ENCODE peak calls at places on chromosomes 12 and 14, in four cellular contexts. K is K562, Y is WTC11, R is HepG2. B is an unnamed sample.

GRCh38 chr12:50947932-50948331 is 4.4 kb upstream of the HIGD1C start:
- DNase-seq in K (no peak), Y (no peak), R (no peak), B (no peak)

GRCh38 chr14:89466939-89467338 is 49.9 kb upstream of the FOXN3 start:
- DNase-seq in K (no peak), Y (no peak), R (no peak), B (no peak)

GRCh38 chr14:34436118-34436905 is 25.7 kb downstream of the SPTSSA start:
- DNase-seq in K (no peak), Y (no peak), R (peak), B (no peak)

GRCh38 chr12:53231859-53232640 is at the start of gene RARG:
- DNase-seq in K (peak), Y (peak), R (no peak), B (no peak)

GRCh38 chr14:55051165-55051425 is 352 bp upstream of the MAPK1IP1L start:
- DNase-seq in K (no peak), Y (no peak), R (no peak), B (no peak)

GRCh38 chr12:51390457-51391046 is 654 bp downstream of the GALNT6 start:
- DNase-seq in K (no peak), Y (no peak), R (no peak), B (no peak)

GRCh38 chr12:5507944-5508343 is 76.0 kb downstream of the NTF3 start:
- DNase-seq in K (no peak), Y (no peak), R (no peak), B (no peak)

GRCh38 chr12:102539651-102540553 is 59.5 kb upstream of the IGF1 start:
- DNase-seq in K (no peak), Y (no peak), R (peak), B (no peak)

GRCh38 chr12:26749781-26750180 is 83.2 kb downstream of the ITPR2 start:
- DNase-seq in K (no peak), Y (no peak), R (no peak), B (no peak)

GRCh38 chr14:32697114-32697513 is 241.6 kb upstream of the NPAS3 start:
- DNase-seq in K (no peak), Y (no peak), R (no peak), B (no peak)

GRCh38 chr14:80202888-80203562 is 8.3 kb downstream of the DIO2 start:
- DNase-seq in K (peak), Y (peak), R (peak), B (no peak)

GRCh38 chr12:95169368-95169767 is 47.9 kb downstream of the FGD6 start:
- DNase-seq in K (peak), Y (no peak), R (peak), B (no peak)

GRCh38 chr12:124861898-124862676 is 1.6 kb downstream of the SCARB1 start:
- DNase-seq in K (no peak), Y (no peak), R (no peak), B (peak)

GRCh38 chr12:77225373-77225772 is 160.0 kb upstream of the E2F7 start:
- DNase-seq in K (no peak), Y (no peak), R (peak), B (no peak)

GRCh38 chr14:88323520-88324199 is 591 bp upstream of the KCNK10 start:
- DNase-seq in K (no peak), Y (peak), R (no peak), B (no peak)

DNA sequence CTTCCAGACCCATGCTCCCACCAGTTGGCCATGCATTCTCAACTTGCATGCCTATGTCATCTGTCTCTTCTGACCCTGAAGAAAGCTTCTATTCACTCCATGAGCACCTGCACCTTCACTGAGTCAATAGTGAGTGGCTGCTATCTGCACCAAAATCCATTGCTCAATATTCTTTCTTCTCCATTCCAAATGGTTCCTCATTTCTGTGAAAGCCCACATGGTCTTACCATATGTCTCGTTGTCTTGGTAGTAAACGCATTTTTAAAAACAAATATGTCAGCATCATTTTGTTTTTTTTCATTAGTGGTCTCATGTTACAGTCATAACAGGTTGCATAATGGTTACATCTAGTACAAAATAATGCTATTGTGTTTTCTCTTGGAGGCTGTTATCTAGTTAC is 106.9 kb upstream of the CPM start:
- DNase-seq in K (no peak), Y (no peak), R (no peak), B (no peak)
- TF ChIP-seq ETV6 in K (no peak), Y (no peak), R (no peak), B (no peak)

GRCh38 chr14:85315891-85316290 is 214.1 kb upstream of the FLRT2 start:
- DNase-seq in K (no peak), Y (no peak), R (no peak), B (no peak)
- TF ChIP-seq SP1 in K (no peak), Y (no peak), R (no peak), B (no peak)

GRCh38 chr12:48001426-48002178 is 2.7 kb downstream of the COL2A1 start:
- DNase-seq in K (peak), Y (peak), R (no peak), B (no peak)

GRCh38 chr12:48002179-48002601 is 2.1 kb downstream of the COL2A1 start:
- DNase-seq in K (no peak), Y (peak), R (no peak), B (no peak)

GRCh38 chr12:48002773-48003218 is 1.5 kb downstream of the COL2A1 start:
- DNase-seq in K (no peak), Y (peak), R (no peak), B (no peak)

GRCh38 chr12:47999816-48000215 is 4.5 kb downstream of the COL2A1 start:
- DNase-seq in K (no peak), Y (no peak), R (no peak), B (no peak)

GRCh38 chr12:48000878-48001321 is 3.4 kb downstream of the COL2A1 start:
- DNase-seq in K (peak), Y (peak), R (no peak), B (no peak)
- TF ChIP-seq MAX in K (no peak), Y (no peak), R (no peak), B (no peak)

GRCh38 chr12:62631531-62632520 is 165.2 kb downstream of the MON2 start:
- DNase-seq in K (no peak), Y (peak), R (peak), B (no peak)

GRCh38 chr12:62629971-62630739 is 163.5 kb downstream of the MON2 start:
- DNase-seq in K (no peak), Y (no peak), R (no peak), B (no peak)

GRCh38 chr12:62629413-62629812 is 162.8 kb downstream of the MON2 start:
- DNase-seq in K (no peak), Y (peak), R (no peak), B (no peak)

GRCh38 chr12:62635630-62636029 is 169.0 kb downstream of the MON2 start:
- DNase-seq in K (no peak), Y (no peak), R (peak), B (no peak)

DNA sequence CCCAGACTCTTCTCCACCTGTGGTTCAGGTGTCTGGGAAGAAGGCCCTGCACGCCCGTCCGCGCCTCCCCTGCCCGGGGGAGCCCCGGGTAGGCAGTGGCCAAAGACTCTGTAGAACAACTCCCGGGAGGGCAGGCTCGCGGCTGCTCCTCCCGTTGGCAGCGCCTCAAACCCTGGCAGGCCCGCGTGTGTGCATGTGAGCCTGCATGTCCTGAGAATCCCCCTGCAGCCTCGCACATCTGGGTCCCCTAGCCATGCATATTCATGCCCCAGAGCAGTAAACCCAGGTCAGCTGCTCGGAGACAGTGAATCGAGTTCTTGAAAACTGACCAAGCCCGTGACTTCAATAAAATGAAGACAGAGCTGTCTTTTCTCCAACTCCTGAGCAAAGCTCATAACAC is 165.9 kb downstream of the MON2 start:
- DNase-seq in K (no peak), Y (peak), R (peak), B (no peak)
- TF ChIP-seq ETV6 in K (no peak), Y (no peak), R (no peak), B (no peak)

DNA sequence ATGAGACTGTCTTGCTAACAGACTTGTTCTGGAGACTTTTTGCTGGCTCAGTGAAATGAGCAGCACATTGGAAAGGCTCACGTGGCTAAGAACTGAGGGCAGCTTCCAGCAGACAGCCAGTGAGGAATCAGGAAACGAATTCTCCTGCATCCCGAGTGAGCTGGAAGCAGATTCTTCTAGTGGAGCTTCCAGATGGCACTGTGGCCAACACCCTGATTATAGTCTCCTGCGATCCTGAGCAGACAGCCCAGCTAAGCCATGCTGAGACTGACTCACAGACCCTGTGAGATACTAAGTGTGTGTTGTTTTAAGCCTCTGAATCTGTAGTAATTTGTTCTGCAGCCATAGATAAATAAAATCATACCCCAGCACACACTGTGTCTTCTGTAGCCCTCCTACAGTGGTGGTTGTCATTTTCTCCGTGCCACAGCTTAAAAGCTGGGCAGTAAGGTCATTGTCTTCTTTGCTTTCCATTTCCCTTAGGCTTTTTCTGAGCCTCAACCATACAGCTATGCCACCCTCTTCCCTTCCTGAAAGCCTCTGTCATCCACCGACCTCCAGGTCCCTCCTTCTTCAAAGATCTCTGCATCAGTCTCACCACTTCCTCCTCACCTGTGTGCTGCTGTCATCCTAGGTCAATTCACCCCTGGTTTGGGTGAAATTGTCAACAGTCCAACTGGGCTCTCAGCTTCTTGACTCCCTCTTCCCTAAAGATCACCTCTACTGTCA is 15.9 kb upstream of the TSPAN9 start:
- DNase-seq in K (no peak), Y (no peak), R (no peak), B (no peak)
- TF ChIP-seq SP1 in K (no peak), Y (no peak), R (no peak), B (no peak)